ENCODE peak calls at places on chromosome 1, in ten cellular contexts. L, Y, S, M, G, N, V, P, D and W are unnamed samples. For H3K27me3, the result is how much of the 10 kb centered on the place peaks cover.

GRCh38 chr1:183996396-183996795 is 41.1 kb downstream of the COLGALT2 start:
- DNase-seq in L (no peak), Y (no peak), S (no peak), M (no peak), G (no peak), N (peak), V (no peak), P (no peak), D (no peak), W (no peak)

GRCh38 chr1:14824314-14824915 is 225.9 kb downstream of the KAZN start:
- DNase-seq in L (no peak), Y (no peak), S (no peak), M (no peak), G (no peak), N (no peak), V (no peak), P (no peak), D (no peak), W (no peak)

GRCh38 chr1:16082283-16083038 is 9.0 kb upstream of the FAM131C start:
- DNase-seq in L (peak), Y (no peak), S (peak), M (peak), G (peak), N (peak), V (peak), P (peak), D (peak), W (no peak)

GRCh38 chr1:204384636-204385354 is 25.1 kb upstream of the PLEKHA6 start:
- DNase-seq in L (peak), Y (peak), S (no peak), M (no peak), G (peak), N (no peak), V (peak), P (no peak), D (no peak), W (peak)

GRCh38 chr1:179586107-179586823 is 5.4 kb upstream of the TDRD5 start:
- DNase-seq in L (peak), Y (no peak), S (no peak), M (no peak), G (peak), N (peak), V (peak), P (no peak), D (no peak), W (peak)

GRCh38 chr1:201447911-201448871 is 20.8 kb downstream of the PHLDA3 start:
- DNase-seq in L (peak), Y (no peak), S (peak), M (peak), G (peak), N (peak), V (peak), P (peak), D (peak), W (peak)

GRCh38 chr1:56194911-56195310 is 384.5 kb downstream of the PLPP3 start:
- DNase-seq in L (peak), Y (no peak), S (no peak), M (no peak), G (no peak), N (no peak), V (no peak), P (no peak), D (no peak), W (no peak)

GRCh38 chr1:204867666-204868339 is 2.9 kb upstream of the NFASC start:
- DNase-seq in L (no peak), Y (no peak), S (no peak), M (no peak), G (peak), N (no peak), V (peak), P (no peak), D (no peak), W (no peak)

GRCh38 chr1:160720366-160720765 is 8.7 kb upstream of the CD48 start:
- DNase-seq in L (no peak), Y (no peak), S (no peak), M (no peak), G (no peak), N (no peak), V (no peak), P (no peak), D (no peak), W (no peak)

GRCh38 chr1:174769961-174770549 is 229.7 kb upstream of the CACYBP start:
- DNase-seq in L (peak), Y (no peak), S (peak), M (no peak), G (no peak), N (peak), V (no peak), P (no peak), D (no peak), W (no peak)

GRCh38 chr1:53139911-53140310 is 2.5 kb downstream of the SLC1A7 start:
- DNase-seq in L (peak), Y (no peak), S (no peak), M (no peak), G (no peak), N (no peak), V (no peak), P (no peak), D (no peak), W (no peak)

GRCh38 chr1:118184737-118185082 is 318 bp downstream of the SPAG17 start:
- DNase-seq in L (no peak), Y (no peak), S (no peak), M (no peak), G (no peak), N (peak), V (no peak), P (no peak), D (no peak), W (no peak)

GRCh38 chr1:190752131-190752530 is 274.5 kb upstream of the BRINP3 start:
- DNase-seq in L (no peak), Y (no peak), S (no peak), M (no peak), G (no peak), N (no peak), V (no peak), P (no peak), D (no peak), W (no peak)

GRCh38 chr1:60133848-60134247 is 60.3 kb upstream of the C1orf87 start:
- DNase-seq in L (peak), Y (no peak), S (peak), M (no peak), G (no peak), N (no peak), V (no peak), P (no peak), D (peak), W (no peak)

GRCh38 chr1:248243204-248243603 is 12.0 kb downstream of the OR2M4 start:
- DNase-seq in L (peak), Y (no peak), S (peak), M (no peak), G (no peak), N (peak), V (no peak), P (peak), D (no peak), W (no peak)

GRCh38 chr1:164950453-164951052 is 391.6 kb downstream of the PBX1 start:
- DNase-seq in L (no peak), Y (no peak), S (no peak), M (no peak), G (no peak), N (no peak), V (no peak), P (no peak), D (no peak), W (no peak)

GRCh38 chr1:65264197-65264929 is 45.0 kb upstream of the DNAJC6 start:
- DNase-seq in L (peak), Y (no peak), S (peak), M (no peak), G (no peak), N (peak), V (peak), P (no peak), D (no peak), W (no peak)

GRCh38 chr1:12774801-12775345 is 1.3 kb downstream of the PRAMEF12 start:
- DNase-seq in L (no peak), Y (no peak), S (no peak), M (no peak), G (no peak), N (no peak), V (no peak), P (no peak), D (no peak), W (no peak)

GRCh38 chr1:231460614-231461013 is 38.5 kb upstream of the EGLN1 start:
- DNase-seq in L (no peak), Y (no peak), S (peak), M (no peak), G (no peak), N (no peak), V (no peak), P (peak), D (no peak), W (no peak)

GRCh38 chr1:244350027-244350426 is 101.7 kb downstream of the ADSS2 start:
- DNase-seq in L (no peak), Y (no peak), S (no peak), M (no peak), G (no peak), N (no peak), V (no peak), P (no peak), D (no peak), W (no peak)

GRCh38 chr1:77540501-77541161 is 141.8 kb downstream of the ZZZ3 start:
- DNase-seq in L (peak), Y (no peak), S (peak), M (no peak), G (no peak), N (no peak), V (no peak), P (no peak), D (no peak), W (no peak)

GRCh38 chr1:87642581-87643129 is 314.0 kb downstream of the LMO4 start:
- DNase-seq in L (no peak), Y (no peak), S (no peak), M (no peak), G (no peak), N (peak), V (no peak), P (no peak), D (no peak), W (no peak)

GRCh38 chr1:199020046-199020445 is 381.2 kb downstream of the PTPRC start:
- DNase-seq in L (no peak), Y (no peak), S (no peak), M (no peak), G (no peak), N (no peak), V (no peak), P (no peak), D (no peak), W (no peak)

GRCh38 chr1:60569189-60569588 is 495.6 kb upstream of the C1orf87 start:
- DNase-seq in L (no peak), Y (no peak), S (no peak), M (no peak), G (no peak), N (no peak), V (no peak), P (no peak), D (no peak), W (no peak)

GRCh38 chr1:223358826-223359225 is 5.2 kb downstream of the SUSD4 start:
- DNase-seq in L (no peak), Y (no peak), S (no peak), M (no peak), G (no peak), N (peak), V (no peak), P (no peak), D (no peak), W (no peak)

GRCh38 chr1:116483481-116484309 is 87.1 kb downstream of the CD58 start:
- DNase-seq in L (no peak), Y (no peak), S (no peak), M (no peak), G (peak), N (no peak), V (peak), P (no peak), D (peak), W (no peak)

GRCh38 chr1:32761253-32761877 is 55.8 kb downstream of the YARS1 start:
- DNase-seq in L (peak), Y (no peak), S (peak), M (no peak), G (no peak), N (peak), V (no peak), P (no peak), D (peak), W (no peak)

GRCh38 chr1:202123336-202123813 is 658 bp downstream of the GPR37L1 start:
- DNase-seq in L (no peak), Y (no peak), S (no peak), M (no peak), G (no peak), N (no peak), V (no peak), P (no peak), D (no peak), W (no peak)

GRCh38 chr1:233680000-233680399 is 66.1 kb downstream of the KCNK1 start:
- DNase-seq in L (no peak), Y (no peak), S (no peak), M (no peak), G (no peak), N (peak), V (no peak), P (no peak), D (no peak), W (no peak)

GRCh38 chr1:219666242-219666641 is 53.3 kb upstream of the ZC3H11B start:
- DNase-seq in L (peak), Y (no peak), S (peak), M (no peak), G (no peak), N (no peak), V (no peak), P (no peak), D (no peak), W (no peak)

GRCh38 chr1:25198731-25199231 is 33.5 kb downstream of the SYF2 start:
- DNase-seq in L (no peak), Y (no peak), S (peak), M (no peak), G (peak), N (peak), V (peak), P (no peak), D (no peak), W (peak)

GRCh38 chr1:16254263-16254948 is 17.4 kb upstream of the CPLANE2 start:
- DNase-seq in L (no peak), Y (no peak), S (no peak), M (no peak), G (no peak), N (no peak), V (no peak), P (no peak), D (no peak), W (peak)

GRCh38 chr1:25568834-25569598 is 25.6 kb downstream of the LDLRAP1 start:
- DNase-seq in L (peak), Y (no peak), S (peak), M (no peak), G (no peak), N (no peak), V (no peak), P (peak), D (no peak), W (peak)

GRCh38 chr1:90201467-90202358 is 206.8 kb downstream of the ZNF326 start:
- DNase-seq in L (peak), Y (no peak), S (no peak), M (no peak), G (no peak), N (no peak), V (no peak), P (no peak), D (peak), W (no peak)

GRCh38 chr1:210372931-210373627 is 44.4 kb downstream of the HHAT start:
- DNase-seq in L (no peak), Y (no peak), S (no peak), M (no peak), G (no peak), N (no peak), V (no peak), P (no peak), D (no peak), W (no peak)

GRCh38 chr1:60903591-60903990 is 178.8 kb upstream of the NFIA start:
- DNase-seq in L (peak), Y (no peak), S (no peak), M (no peak), G (peak), N (peak), V (peak), P (no peak), D (no peak), W (peak)

GRCh38 chr1:62280960-62281465 is 38.2 kb downstream of the KANK4 start:
- DNase-seq in L (no peak), Y (no peak), S (no peak), M (no peak), G (no peak), N (no peak), V (no peak), P (no peak), D (no peak), W (no peak)
- H3K27me3 ChIP-seq in L (under half), Y (under half), S (under half), M (under half), G (under half), N (under half), V (under half), P (under half), D (under half), W (under half)

DNA sequence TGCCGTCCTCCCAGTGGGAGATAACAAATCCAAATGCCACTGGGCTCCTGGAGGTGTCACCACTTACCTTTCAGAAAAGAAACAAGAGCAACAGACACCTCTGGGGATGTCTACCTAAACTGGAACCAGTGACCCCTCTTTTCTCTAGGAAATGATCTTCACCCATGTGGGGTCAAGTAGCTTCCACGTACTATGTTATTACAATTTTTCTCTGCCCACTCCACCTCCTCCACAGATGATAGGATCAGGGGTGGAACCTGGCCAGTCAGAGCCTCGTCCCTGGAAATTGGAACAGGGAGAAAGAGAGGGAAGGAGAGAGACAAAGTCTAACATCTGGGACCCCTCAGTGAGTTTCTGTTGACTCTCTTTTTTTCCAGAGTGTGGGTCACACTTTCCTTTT is 50.1 kb downstream of the H3-3A start:
- DNase-seq in L (no peak), Y (no peak), S (no peak), M (no peak), G (no peak), N (no peak), V (no peak), P (no peak), D (no peak), W (no peak)
- TF ChIP-seq CTCF in L (no peak), Y (no peak), S (no peak), M (no peak), G (no peak), N (peak), V (no peak), P (no peak), D (no peak), W (no peak)

GRCh38 chr1:239357867-239358266 is 28.5 kb upstream of the CHRM3 start:
- DNase-seq in L (no peak), Y (no peak), S (no peak), M (no peak), G (no peak), N (no peak), V (no peak), P (no peak), D (no peak), W (no peak)
- H3K27ac ChIP-seq in L (no peak), Y (no peak), S (no peak), M (no peak), G (no peak), N (no peak), V (no peak), P (no peak), D (no peak), W (no peak)

DNA sequence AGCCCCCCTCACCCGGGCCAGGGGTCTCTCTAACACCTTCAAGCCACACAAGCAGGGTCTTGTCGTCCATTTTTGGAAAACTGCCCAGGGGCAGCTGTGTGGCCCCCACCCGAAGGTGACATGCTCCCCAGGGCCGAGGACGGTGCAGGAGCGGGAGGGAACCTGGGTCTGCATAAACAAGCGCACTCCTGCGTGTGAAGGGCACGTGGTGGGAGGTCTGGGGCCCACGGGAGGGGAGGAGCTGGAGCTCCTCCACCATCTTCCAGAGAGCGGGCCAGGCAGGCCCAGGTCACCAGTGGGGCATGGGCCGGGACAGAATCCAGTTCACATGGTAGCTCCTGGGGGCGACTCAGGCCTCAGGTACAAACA is 16.5 kb downstream of the CFAP74 start:
- DNase-seq in L (no peak), Y (no peak), S (no peak), M (no peak), G (no peak), N (no peak), V (no peak), P (no peak), D (no peak), W (no peak)
- H3K27me3 ChIP-seq in L (under half), Y (under half), S (under half), M (under half), G (under half), N (under half), V (under half), P (under half), D (under half), W (under half)

GRCh38 chr1:19409477-19410086 is 75.8 kb downstream of the CAPZB start:
- DNase-seq in L (no peak), Y (no peak), S (no peak), M (no peak), G (no peak), N (no peak), V (no peak), P (no peak), D (no peak), W (no peak)

GRCh38 chr1:19407494-19408096 is 77.7 kb downstream of the CAPZB start:
- DNase-seq in L (no peak), Y (no peak), S (no peak), M (no peak), G (no peak), N (no peak), V (no peak), P (no peak), D (no peak), W (no peak)

GRCh38 chr1:19411612-19412011 is 73.7 kb downstream of the CAPZB start:
- DNase-seq in L (no peak), Y (no peak), S (no peak), M (no peak), G (no peak), N (no peak), V (no peak), P (no peak), D (no peak), W (no peak)

GRCh38 chr1:19412654-19413053 is 72.7 kb downstream of the CAPZB start:
- DNase-seq in L (no peak), Y (no peak), S (no peak), M (no peak), G (no peak), N (no peak), V (no peak), P (no peak), D (no peak), W (no peak)

DNA sequence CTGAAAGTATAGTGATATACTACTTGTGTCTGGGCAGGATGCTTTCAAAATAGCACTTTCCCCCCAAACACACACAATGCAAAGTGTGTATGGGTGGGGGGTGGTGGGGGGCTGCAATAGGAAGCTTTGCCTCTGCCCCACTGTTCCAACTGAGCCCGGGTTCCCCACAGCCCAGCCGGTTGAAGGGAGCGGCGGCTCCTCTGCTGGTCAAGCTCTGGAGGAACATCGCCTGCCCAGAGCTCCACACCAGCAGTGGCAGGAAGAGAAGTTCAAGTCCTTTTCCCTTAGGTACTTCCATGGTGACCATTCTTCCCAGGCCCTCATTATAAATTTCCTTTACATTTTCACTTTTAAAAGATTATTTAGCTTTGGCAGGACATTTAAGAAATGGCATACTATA is 74.9 kb downstream of the CAPZB start:
- DNase-seq in L (no peak), Y (no peak), S (no peak), M (no peak), G (no peak), N (peak), V (no peak), P (no peak), D (no peak), W (no peak)
- TF ChIP-seq CTCF in L (no peak), Y (no peak), S (peak), M (no peak), G (no peak), N (peak), V (no peak), P (no peak), D (no peak), W (no peak)